ENCODE peak calls at places on chromosome 21, in five cellular contexts. N is T-helper 2 cell, D is DMS79, K is HT-29, Q is NCI-H460. A is an unnamed sample.
A peak's percentile ranks its signal among the peaks of the same experiment; 100 is the strongest.

GRCh38 chr21:41402796-41403195 is 23.2 kb upstream of the MX1 start:
- DNase-seq in N (no peak), D (no peak), K (no peak), Q (no peak), A (no peak)

GRCh38 chr21:29299046-29299905 is 554 bp downstream of the BACH1 start:
- DNase-seq in N (peak; percentile 47), D (peak; percentile 19), K (peak; percentile 49), Q (peak; percentile 27), A (peak; percentile 19)

GRCh38 chr21:42040411-42041180 is 30.4 kb upstream of the ZBTB21 start:
- DNase-seq in N (no peak), D (no peak), K (no peak), Q (no peak), A (peak; percentile 97)

GRCh38 chr21:45479691-45480675 is 62.3 kb downstream of the SLC19A1 start:
- DNase-seq in N (no peak), D (no peak), K (no peak), Q (no peak), A (no peak)

GRCh38 chr21:46412521-46413364 is 45.9 kb upstream of the DIP2A start:
- DNase-seq in N (no peak), D (no peak), K (no peak), Q (no peak), A (no peak)

GRCh38 chr21:33197546-33197945 is 32.2 kb upstream of the IFNAR2 start:
- DNase-seq in N (no peak), D (peak; percentile 19), K (no peak), Q (no peak), A (no peak)

GRCh38 chr21:43723648-43724047 is 4.7 kb downstream of the PDXK start:
- DNase-seq in N (no peak), D (no peak), K (no peak), Q (no peak), A (no peak)

GRCh38 chr21:29904359-29905282 is 35.2 kb downstream of the GRIK1 start:
- DNase-seq in N (no peak), D (no peak), K (no peak), Q (no peak), A (no peak)

GRCh38 chr21:42655797-42656770 is 2.7 kb downstream of the PDE9A start:
- DNase-seq in N (no peak), D (peak; percentile 21), K (peak; percentile 57), Q (no peak), A (no peak)

GRCh38 chr21:42125571-42126544 is 54.7 kb downstream of the UMODL1 start:
- DNase-seq in N (no peak), D (peak; percentile 85), K (peak; percentile 46), Q (no peak), A (peak; percentile 32)

GRCh38 chr21:42514883-42515228 is 1.2 kb downstream of the SLC37A1 start:
- DNase-seq in N (no peak), D (peak; percentile 30), K (no peak), Q (no peak), A (no peak)

GRCh38 chr21:29680273-29680672 is 259.5 kb downstream of the GRIK1 start:
- DNase-seq in N (no peak), D (no peak), K (no peak), Q (no peak), A (no peak)

GRCh38 chr21:45383615-45384201 is 21.3 kb upstream of the COL18A1 start:
- DNase-seq in N (peak; percentile 7), D (no peak), K (no peak), Q (no peak), A (no peak)

GRCh38 chr21:34844033-34844923 is 175.5 kb downstream of the CLIC6 start:
- DNase-seq in N (no peak), D (no peak), K (no peak), Q (no peak), A (no peak)

GRCh38 chr21:15295875-15296274 is 231.1 kb upstream of the NRIP1 start:
- DNase-seq in N (no peak), D (no peak), K (no peak), Q (no peak), A (no peak)

GRCh38 chr21:39079617-39080016 is 103.6 kb downstream of the PSMG1 start:
- DNase-seq in N (no peak), D (no peak), K (peak; percentile 22), Q (no peak), A (no peak)

GRCh38 chr21:33969600-33969999 is 54.0 kb upstream of the ATP5PO start:
- DNase-seq in N (no peak), D (no peak), K (no peak), Q (no peak), A (no peak)

GRCh38 chr21:31161157-31161556 is 122.9 kb upstream of the KRTAP19-8 start:
- DNase-seq in N (no peak), D (no peak), K (no peak), Q (no peak), A (peak; percentile 14)

GRCh38 chr21:14270631-14271030 is 54.7 kb downstream of the RBM11 start:
- DNase-seq in N (no peak), D (no peak), K (no peak), Q (no peak), A (no peak)

GRCh38 chr21:45219517-45219916 is 68.2 kb downstream of the POFUT2 start:
- DNase-seq in N (no peak), D (no peak), K (no peak), Q (no peak), A (no peak)

GRCh38 chr21:18030248-18030647 is 211.1 kb upstream of the C21orf91 start:
- DNase-seq in N (no peak), D (no peak), K (no peak), Q (no peak), A (no peak)

GRCh38 chr21:25350056-25350455 is 257.2 kb downstream of the MRPL39 start:
- DNase-seq in N (no peak), D (no peak), K (peak; percentile 2), Q (no peak), A (peak; percentile 33)

GRCh38 chr21:35028451-35028757 is 20.7 kb downstream of the RUNX1 start:
- DNase-seq in N (no peak), D (no peak), K (no peak), Q (no peak), A (no peak)

GRCh38 chr21:36753556-36753955 is 54.6 kb downstream of the SIM2 start:
- DNase-seq in N (no peak), D (no peak), K (no peak), Q (no peak), A (no peak)

GRCh38 chr21:43312751-43313169 is 114.2 kb downstream of the SIK1 start:
- DNase-seq in N (no peak), D (no peak), K (peak; percentile 34), Q (no peak), A (no peak)

GRCh38 chr21:41500931-41501381 is 7.0 kb downstream of the TMPRSS2 start:
- DNase-seq in N (no peak), D (no peak), K (peak; percentile 79), Q (no peak), A (no peak)

GRCh38 chr21:42769820-42770716 is 109.3 kb downstream of the WDR4 start:
- DNase-seq in N (no peak), D (no peak), K (no peak), Q (no peak), A (no peak)

GRCh38 chr21:20971296-20971921 is 26.8 kb upstream of the NCAM2 start:
- DNase-seq in N (no peak), D (no peak), K (peak; percentile 47), Q (peak; percentile 46), A (peak; percentile 33)

GRCh38 chr21:41680444-41681335 is 86.2 kb downstream of the RIPK4 start:
- DNase-seq in N (no peak), D (peak; percentile 57), K (peak; percentile 68), Q (no peak), A (no peak)

GRCh38 chr21:33640697-33641338 is 723 bp downstream of the CRYZL1 start:
- DNase-seq in N (no peak), D (no peak), K (no peak), Q (no peak), A (no peak)

GRCh38 chr21:38839683-38840286 is 34.1 kb downstream of the ETS2 start:
- DNase-seq in N (no peak), D (no peak), K (peak; percentile 53), Q (no peak), A (peak; percentile 60)

GRCh38 chr21:42392731-42393442 is 3.0 kb downstream of the TMPRSS3 start:
- DNase-seq in N (no peak), D (no peak), K (no peak), Q (no peak), A (no peak)

GRCh38 chr21:38356898-38357297 is 100.1 kb downstream of the KCNJ15 start:
- DNase-seq in N (no peak), D (no peak), K (no peak), Q (no peak), A (no peak)

GRCh38 chr21:44027607-44028286 is 15.6 kb downstream of the TRAPPC10 start:
- DNase-seq in N (no peak), D (no peak), K (no peak), Q (no peak), A (no peak)

GRCh38 chr21:41821756-41822431 is 55.0 kb upstream of the RIPK4 start:
- DNase-seq in N (no peak), D (no peak), K (no peak), Q (no peak), A (no peak)

GRCh38 chr21:17660862-17661261 is 48.2 kb upstream of the BTG3 start:
- DNase-seq in N (no peak), D (peak; percentile 37), K (no peak), Q (no peak), A (no peak)

GRCh38 chr21:35882791-35883240 is 177.5 kb downstream of the SETD4 start:
- DNase-seq in N (no peak), D (no peak), K (no peak), Q (no peak), A (no peak)

GRCh38 chr21:44067011-44067839 is 40.0 kb upstream of the PWP2 start:
- DNase-seq in N (no peak), D (no peak), K (no peak), Q (no peak), A (no peak)

GRCh38 chr21:44785620-44786344 is 15.8 kb downstream of the UBE2G2 start:
- DNase-seq in N (no peak), D (peak; percentile 96), K (no peak), Q (no peak), A (no peak)

GRCh38 chr21:34092241-34092921 is 19.0 kb downstream of the MRPS6 start:
- DNase-seq in N (no peak), D (no peak), K (no peak), Q (no peak), A (no peak)